ENCODE peak calls at places on chromosomes 13 and 19, in five cellular contexts. K is RWPE2, Y is choroid plexus epithelial cell, I is cardiac fibroblast, G is B cell. V is an unnamed sample.
A peak's percentile ranks its signal among the peaks of the same experiment; 100 is the strongest.

GRCh38 chr19:2455481-2456300 is 1.1 kb downstream of the LMNB2 start:
- DNase-seq in K (no peak), Y (peak; percentile 21), I (no peak), G (peak; percentile 78), V (peak; percentile 90)

GRCh38 chr13:27203854-27204253 is 32.2 kb upstream of the USP12 start:
- DNase-seq in K (no peak), Y (peak; percentile 58), I (peak; percentile 41), G (no peak), V (no peak)

GRCh38 chr13:44746690-44747089 is 170.6 kb upstream of the TSC22D1 start:
- DNase-seq in K (no peak), Y (no peak), I (no peak), G (no peak), V (no peak)

GRCh38 chr13:89514534-89515312 is 1832.8 kb upstream of the MIR17HG start:
- DNase-seq in K (peak; percentile 54), Y (peak; percentile 79), I (peak; percentile 68), G (no peak), V (no peak)

GRCh38 chr13:43981091-43981490 is 101.4 kb downstream of the LACC1 start:
- DNase-seq in K (no peak), Y (no peak), I (no peak), G (no peak), V (no peak)

GRCh38 chr13:104143760-104144406 is 1077.7 kb upstream of the SLC10A2 start:
- DNase-seq in K (no peak), Y (no peak), I (no peak), G (no peak), V (no peak)

GRCh38 chr19:14162871-14163297 is 26.5 kb upstream of the ASF1B start:
- DNase-seq in K (no peak), Y (no peak), I (no peak), G (no peak), V (no peak)

GRCh38 chr13:113545455-113545930 is 39.1 kb upstream of the TFDP1 start:
- DNase-seq in K (peak; percentile 55), Y (peak; percentile 59), I (peak; percentile 29), G (no peak), V (no peak)

GRCh38 chr19:52226652-52227051 is 36.8 kb downstream of the PPP2R1A start:
- DNase-seq in K (no peak), Y (no peak), I (no peak), G (no peak), V (no peak)

GRCh38 chr19:43300206-43300605 is 30.9 kb upstream of the PSG9 start:
- DNase-seq in K (no peak), Y (no peak), I (no peak), G (no peak), V (no peak)

DNA sequence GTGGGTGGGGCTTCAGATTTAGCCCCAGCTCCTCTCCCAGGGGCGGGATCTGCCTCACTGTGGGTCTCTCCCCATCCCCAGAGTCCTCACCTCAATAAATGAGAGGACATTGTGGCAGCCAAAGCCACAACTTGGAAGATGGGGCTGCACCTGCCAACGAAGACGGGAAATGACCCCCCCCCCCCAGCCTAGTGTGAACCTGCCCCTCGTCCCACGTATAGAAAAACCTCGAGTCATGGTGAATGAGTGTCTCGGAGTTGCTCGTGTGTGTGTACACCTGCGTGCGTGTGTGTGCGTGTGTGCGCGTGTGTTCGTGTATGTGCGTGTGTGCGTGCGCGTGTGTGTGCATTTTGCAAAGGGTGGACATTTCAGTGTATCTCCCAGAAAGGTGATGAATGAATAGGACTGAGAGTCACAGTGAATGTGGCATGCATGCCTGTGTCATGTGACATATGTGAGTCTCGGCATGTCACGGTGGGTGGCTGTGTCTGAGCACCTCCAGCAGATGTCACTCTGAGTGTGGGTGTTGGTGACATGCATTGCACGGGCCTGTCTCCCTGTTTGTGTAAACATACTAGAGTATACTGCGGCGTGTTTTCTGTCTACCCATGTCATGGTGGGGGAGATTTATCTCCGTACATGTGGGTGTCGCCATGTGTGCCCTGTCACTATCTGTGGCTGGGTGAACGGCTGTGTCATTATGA is 1.5 kb upstream of the TRAPPC5 start:
- DNase-seq in K (no peak), Y (no peak), I (no peak), G (peak; percentile 86), V (peak; percentile 82)
- TF ChIP-seq CTCF in K (no peak), Y (no peak), I (no peak), G (peak; percentile 73), V (peak; percentile 63)

DNA sequence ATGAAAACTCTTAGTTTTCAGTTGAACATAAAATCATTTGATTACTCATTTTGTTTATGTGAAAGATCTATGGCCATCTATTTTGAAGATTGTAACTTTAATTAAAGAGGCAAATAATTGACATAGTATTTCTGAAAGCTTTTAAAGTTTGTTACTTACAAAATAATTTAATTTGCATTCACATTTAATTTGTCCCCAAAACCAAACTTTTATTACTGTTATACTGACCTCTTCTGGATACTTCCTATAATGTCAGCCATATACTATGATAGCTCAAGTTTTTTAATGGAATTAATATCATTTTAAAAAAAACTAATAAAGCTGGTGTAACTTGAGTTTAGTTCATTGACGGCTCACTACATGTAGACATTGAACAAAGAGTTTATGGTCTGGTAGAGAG is 4.9 kb upstream of the SGCG start:
- DNase-seq in K (no peak), Y (peak; percentile 22), I (peak; percentile 5), G (no peak), V (no peak)
- TF ChIP-seq CTCF in K (peak; percentile 61), Y (peak; percentile 51), I (peak; percentile 27), G (no peak), V (no peak)

DNA sequence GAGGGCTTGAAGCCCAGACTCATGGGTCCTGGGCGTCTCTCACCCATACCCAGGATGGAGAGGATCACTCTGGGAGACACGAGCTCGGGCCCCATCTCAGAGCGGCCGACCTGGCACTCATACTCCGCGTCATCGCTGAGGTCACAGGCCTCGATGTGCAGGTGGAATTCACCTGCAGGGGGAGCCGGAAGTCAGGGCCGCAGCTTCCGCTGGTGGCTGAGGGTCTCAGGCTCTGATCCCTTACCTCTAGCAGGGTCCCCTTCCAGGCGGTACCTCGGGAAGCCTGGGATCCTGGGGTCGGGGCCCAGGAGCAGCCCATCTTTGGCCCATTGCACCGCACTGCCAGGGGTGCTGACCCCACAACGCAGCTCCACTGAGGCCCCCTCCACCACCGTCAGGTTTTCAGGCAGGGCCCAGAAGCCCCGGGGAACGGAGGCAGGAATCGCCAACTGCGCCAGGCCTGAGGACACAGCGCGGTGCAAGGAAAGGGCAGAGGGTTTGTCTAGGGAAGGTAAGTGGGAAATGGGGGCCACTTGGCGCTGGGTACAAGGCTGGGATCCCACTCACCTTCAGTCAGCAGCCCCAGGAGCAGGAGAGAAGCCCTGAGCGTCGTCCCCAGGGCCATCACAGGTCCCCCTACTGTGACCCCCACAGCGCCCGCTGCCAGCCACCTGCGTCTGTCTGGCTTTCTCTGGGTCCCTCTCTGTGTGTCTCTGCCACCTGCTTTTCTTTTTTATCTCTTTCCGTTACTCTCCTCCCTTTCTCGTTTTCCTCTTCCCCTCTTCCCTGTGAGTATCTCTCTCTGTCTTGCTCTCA is 883 bp downstream of the NPHS1 start:
- DNase-seq in K (no peak), Y (no peak), I (no peak), G (no peak), V (no peak)
- TF ChIP-seq CTCF in K (no peak), Y (no peak), I (no peak), G (no peak), V (no peak)

DNA sequence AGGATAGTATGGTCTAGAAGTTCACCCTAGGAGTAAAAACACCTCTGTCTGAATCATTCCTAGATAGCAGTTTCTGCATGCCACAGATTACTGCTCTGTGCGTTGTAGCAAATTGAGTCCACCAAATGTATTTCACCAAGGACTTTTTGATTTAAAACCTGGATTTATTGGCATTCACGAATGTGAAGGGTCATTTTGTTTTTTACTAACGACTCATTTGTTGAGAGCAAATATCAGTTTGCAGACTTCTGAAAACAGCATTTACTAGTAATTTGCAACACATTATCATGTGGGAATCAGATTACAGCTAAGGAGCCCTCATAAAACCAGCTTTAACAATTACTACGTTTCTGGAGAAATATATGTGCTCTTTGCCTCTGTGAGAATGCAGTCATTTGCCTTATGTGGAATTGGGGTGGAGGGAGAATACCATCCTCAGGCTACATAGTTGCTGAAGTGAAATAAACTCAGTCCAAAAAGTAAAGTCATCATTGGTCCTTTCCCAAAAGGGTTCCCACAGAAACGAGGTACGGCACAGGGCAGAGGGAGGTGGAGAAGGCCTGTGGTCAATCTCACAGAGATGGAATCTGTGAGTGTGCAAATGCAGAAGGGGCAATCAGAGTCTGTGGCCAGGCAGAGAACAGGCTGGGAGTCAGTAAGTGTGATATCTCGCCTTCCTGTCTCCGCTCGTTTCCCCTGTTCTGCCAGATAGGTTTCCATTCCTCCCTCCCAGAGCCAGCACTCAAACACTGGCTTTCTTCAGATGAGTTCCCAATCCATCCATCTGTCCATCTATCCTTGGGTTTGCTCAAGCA is 63.1 kb downstream of the DLEU7 start:
- DNase-seq in K (no peak), Y (no peak), I (no peak), G (no peak), V (no peak)
- TF ChIP-seq CTCF in K (no peak), Y (no peak), I (no peak), G (no peak), V (no peak)

GRCh38 chr19:11106477-11106876 is 17.2 kb downstream of the LDLR start:
- DNase-seq in K (no peak), Y (no peak), I (no peak), G (no peak), V (no peak)
- TF ChIP-seq CTCF in K (no peak), Y (no peak), I (no peak), G (no peak), V (no peak)

GRCh38 chr19:7918615-7919421 is 1.3 kb upstream of the SNAPC2 start:
- DNase-seq in K (no peak), Y (no peak), I (no peak), G (peak; percentile 39), V (no peak)

GRCh38 chr19:7917292-7918061 is 2.7 kb upstream of the SNAPC2 start:
- DNase-seq in K (no peak), Y (peak; percentile 62), I (peak; percentile 67), G (peak; percentile 79), V (peak; percentile 75)

GRCh38 chr19:7916137-7916907 is 1.7 kb downstream of the TGFBR3L start:
- DNase-seq in K (no peak), Y (no peak), I (no peak), G (peak; percentile 74), V (peak; percentile 60)

GRCh38 chr19:7915250-7916136 is 863 bp downstream of the TGFBR3L start:
- DNase-seq in K (no peak), Y (no peak), I (no peak), G (peak; percentile 43), V (no peak)

GRCh38 chr19:7916908-7917291 is 2.3 kb downstream of the TGFBR3L start:
- DNase-seq in K (no peak), Y (no peak), I (no peak), G (no peak), V (no peak)
- TF ChIP-seq CTCF in K (no peak), Y (no peak), I (no peak), G (no peak), V (no peak)

GRCh38 chr13:67416047-67416925 is 186.2 kb upstream of the PCDH9 start:
- DNase-seq in K (no peak), Y (peak; percentile 80), I (peak; percentile 54), G (peak; percentile 0), V (no peak)
- TF ChIP-seq CTCF in K (peak; percentile 56), Y (peak; percentile 97), I (peak; percentile 99), G (no peak), V (peak; percentile 11)

V was measured in GM13976.